ENCODE peak calls at places on chromosomes 2 and 18, in nine cellular contexts. B, O, D, U, F, R, T, K and G are unnamed samples.
A peak's percentile ranks its signal among the peaks of the same experiment; 100 is the strongest.

GRCh38 chr2:152390837-152391236 is 55.9 kb downstream of the FMNL2 start:
- DNase-seq in B (no peak), O (no peak), D (no peak), U (no peak), F (no peak), R (no peak), T (no peak), K (no peak), G (no peak)

GRCh38 chr2:189210250-189211075 is 30.9 kb upstream of the COL5A2 start:
- DNase-seq in B (peak; percentile 44), O (peak; percentile 88), D (peak; percentile 94), U (peak; percentile 23), F (no peak), R (no peak), T (no peak), K (no peak), G (no peak)

GRCh38 chr18:6382968-6383367 is 31.7 kb downstream of the L3MBTL4 start:
- DNase-seq in B (no peak), O (no peak), D (no peak), U (no peak), F (no peak), R (no peak), T (no peak), K (no peak), G (no peak)

GRCh38 chr18:9535430-9535972 is 60.2 kb downstream of the RALBP1 start:
- DNase-seq in B (no peak), O (peak; percentile 95), D (no peak), U (peak; percentile 24), F (peak; percentile 71), R (no peak), T (no peak), K (no peak), G (peak; percentile 81)

GRCh38 chr2:43759195-43759594 is 14.6 kb upstream of the DYNC2LI1 start:
- DNase-seq in B (peak; percentile 92), O (peak; percentile 42), D (peak; percentile 83), U (no peak), F (no peak), R (no peak), T (no peak), K (no peak), G (no peak)

GRCh38 chr2:218367415-218368149 is 10.9 kb downstream of the CATIP start:
- DNase-seq in B (no peak), O (peak; percentile 65), D (no peak), U (peak; percentile 90), F (peak; percentile 91), R (peak; percentile 95), T (no peak), K (no peak), G (peak; percentile 94)

GRCh38 chr18:37565985-37566478 is 434 bp upstream of the CELF4 start:
- DNase-seq in B (no peak), O (peak; percentile 26), D (no peak), U (peak; percentile 54), F (no peak), R (peak; percentile 89), T (peak; percentile 80), K (peak; percentile 84), G (no peak)

GRCh38 chr2:210623506-210623905 is 67.1 kb downstream of the CPS1 start:
- DNase-seq in B (no peak), O (no peak), D (no peak), U (no peak), F (no peak), R (no peak), T (no peak), K (peak; percentile 33), G (no peak)

GRCh38 chr2:222249444-222249843 is 49.4 kb downstream of the PAX3 start:
- DNase-seq in B (no peak), O (no peak), D (no peak), U (no peak), F (no peak), R (no peak), T (no peak), K (no peak), G (no peak)

GRCh38 chr2:181465686-181466375 is 8.6 kb downstream of the ITGA4 start:
- DNase-seq in B (peak; percentile 16), O (peak; percentile 75), D (peak; percentile 6), U (no peak), F (no peak), R (no peak), T (no peak), K (no peak), G (no peak)

GRCh38 chr18:48927286-48928080 is 23.3 kb downstream of the SMAD7 start:
- DNase-seq in B (no peak), O (no peak), D (no peak), U (no peak), F (no peak), R (no peak), T (no peak), K (no peak), G (no peak)

GRCh38 chr18:49025767-49026500 is 75.2 kb upstream of the SMAD7 start:
- DNase-seq in B (no peak), O (no peak), D (no peak), U (no peak), F (no peak), R (no peak), T (no peak), K (no peak), G (no peak)

GRCh38 chr2:48059975-48060374 is 153.7 kb upstream of the FBXO11 start:
- DNase-seq in B (no peak), O (no peak), D (no peak), U (no peak), F (no peak), R (no peak), T (no peak), K (no peak), G (no peak)